ENCODE peak calls at places on chromosomes 1 and 21, in nine cellular contexts. Q is IMR-90, N is BE2C, X is left ventricle myocardium inferior, S is thyroid gland, B is H9, R is transverse colon, V is astrocyte, H is ovary. C is an unnamed sample.

GRCh38 chr1:9312183-9312582 is 19.5 kb downstream of the SPSB1 start:
- DNase-seq in B (no peak), X (no peak), S (no peak), H (no peak), N (no peak), V (no peak), R (no peak), Q (no peak), C (no peak)

GRCh38 chr1:94819945-94820746 is at the start of gene SLC44A3:
- DNase-seq in R (peak; percentile 65), X (peak; percentile 45), B (peak; percentile 75), Q (peak; percentile 24), H (peak; percentile 63), S (peak; percentile 47), V (peak; percentile 51), N (peak; percentile 46), C (no peak)

GRCh38 chr1:238558746-238559145 is 668.0 kb upstream of the ZP4 start:
- DNase-seq in X (no peak), B (no peak), V (peak; percentile 69), H (no peak), R (no peak), S (no peak), Q (no peak), N (no peak), C (no peak)

GRCh38 chr21:38913120-38913975 is 107.6 kb downstream of the ETS2 start:
- DNase-seq in V (peak; percentile 67), R (peak; percentile 93), S (peak; percentile 96), B (peak; percentile 84), N (peak; percentile 35), X (peak; percentile 56), H (peak; percentile 87), Q (peak; percentile 69), C (no peak)

GRCh38 chr1:162899422-162900168 is 38.6 kb upstream of the CCDC190 start:
- DNase-seq in Q (peak; percentile 94), R (no peak), B (no peak), V (peak; percentile 96), X (no peak), H (no peak), S (no peak), N (no peak), C (no peak)

GRCh38 chr1:108583757-108584156 is 23.9 kb downstream of the EEIG2 start:
- DNase-seq in H (no peak), R (no peak), Q (no peak), N (no peak), S (no peak), B (no peak), X (no peak), V (no peak), C (no peak)

GRCh38 chr1:226762055-226762454 is 23.0 kb upstream of the ITPKB start:
- DNase-seq in Q (no peak), S (no peak), V (no peak), H (no peak), N (no peak), X (no peak), B (no peak), R (no peak), C (no peak)

GRCh38 chr1:205938682-205939081 is 4.6 kb downstream of the SLC26A9 start:
- DNase-seq in N (no peak), X (no peak), R (no peak), S (no peak), V (no peak), H (no peak), Q (no peak), B (no peak), C (no peak)

GRCh38 chr1:236141447-236142357 is 637 bp upstream of the GPR137B start:
- DNase-seq in Q (peak; percentile 56), V (peak; percentile 54), N (no peak), H (peak; percentile 41), B (peak; percentile 64), R (peak; percentile 30), S (peak; percentile 44), X (no peak), C (no peak)

GRCh38 chr1:61517345-61517744 is 207.6 kb downstream of the TM2D1 start:
- DNase-seq in Q (no peak), N (no peak), X (no peak), B (no peak), V (no peak), S (no peak), R (no peak), H (no peak), C (no peak)

GRCh38 chr1:53683986-53684740 is 54.8 kb downstream of the GLIS1 start:
- DNase-seq in V (no peak), Q (no peak), R (no peak), S (no peak), N (no peak), X (no peak), H (no peak), B (no peak), C (no peak)

GRCh38 chr1:179183857-179184256 is 45.6 kb downstream of the ABL2 start:
- DNase-seq in R (no peak), N (no peak), S (no peak), Q (no peak), B (no peak), V (no peak), X (no peak), H (no peak), C (no peak)

GRCh38 chr1:1832151-1832550 is 53.9 kb upstream of the NADK start:
- DNase-seq in X (no peak), S (no peak), N (peak; percentile 73), V (no peak), H (no peak), B (no peak), Q (no peak), R (no peak), C (no peak)

GRCh38 chr1:181018901-181019681 is 3.6 kb downstream of the STX6 start:
- DNase-seq in N (no peak), Q (no peak), V (no peak), R (no peak), S (no peak), X (no peak), H (no peak), B (no peak), C (no peak)

GRCh38 chr1:150560986-150561829 is 12.0 kb downstream of the ADAMTSL4 start:
- DNase-seq in X (peak; percentile 94), S (peak; percentile 98), B (peak; percentile 97), Q (peak; percentile 99), R (peak; percentile 96), H (peak; percentile 96), V (peak; percentile 98), N (peak; percentile 93), C (peak; percentile 98)
- H3K4me1 ChIP-seq in X (peaks cover 73% of the 10 kb centered on the region), S (peaks cover 65% of the 10 kb centered on the region), B (peaks cover 7% of the 10 kb centered on the region), Q (peaks cover 26% of the 10 kb centered on the region), R (peaks cover 49% of the 10 kb centered on the region), H (peaks cover 39% of the 10 kb centered on the region), V (peaks cover 42% of the 10 kb centered on the region), N (peaks cover 19% of the 10 kb centered on the region), C (peaks cover 70% of the 10 kb centered on the region)

DNA sequence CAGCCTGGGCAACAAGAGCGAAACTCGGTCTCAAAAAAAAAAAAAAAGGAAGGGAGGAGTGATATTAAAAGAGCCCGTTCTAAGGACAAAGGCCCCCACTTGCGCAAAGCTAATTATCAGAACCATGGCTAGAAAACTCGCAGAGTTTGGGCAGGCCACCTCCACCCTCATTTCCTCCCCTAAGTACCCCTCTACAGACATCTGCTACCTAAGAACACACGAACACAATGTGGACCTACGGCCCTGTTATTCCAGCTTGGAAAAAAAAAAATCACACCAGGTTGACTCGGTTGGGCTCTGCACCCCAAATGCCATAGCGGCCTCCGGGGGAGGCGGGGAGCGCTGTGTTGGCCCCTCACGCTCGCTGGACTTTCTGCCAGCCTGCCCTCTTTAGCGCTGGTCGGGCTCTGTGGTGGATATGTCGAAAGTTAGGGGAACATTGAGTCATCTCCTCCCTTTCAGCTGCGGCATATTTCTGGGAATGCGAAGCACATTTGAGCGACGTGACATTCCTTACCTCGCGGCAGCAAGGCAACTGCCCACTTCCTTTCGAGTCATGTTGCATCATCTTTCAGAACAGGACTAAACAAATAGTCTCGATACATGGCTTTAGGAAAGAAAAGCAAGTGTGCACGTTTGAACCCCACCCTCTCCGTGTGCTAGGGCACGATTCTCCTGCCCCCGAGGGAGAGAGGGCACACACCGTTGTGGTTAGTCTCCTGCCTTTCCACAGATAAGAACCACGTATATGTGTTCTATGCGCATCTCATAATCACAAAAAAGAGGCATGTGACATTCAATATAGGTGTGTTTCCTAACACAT is 106.1 kb upstream of the SLC45A1 start:
- DNase-seq in H (no peak), R (peak; percentile 26), V (peak; percentile 99), S (no peak), N (no peak), Q (peak; percentile 99), X (no peak), B (no peak), C (peak; percentile 56)
- TF ChIP-seq CTCF in H (no peak), R (no peak), V (no peak), S (no peak), N (no peak), Q (no peak), X (no peak), B (no peak), C (no peak)

GRCh38 chr1:207848234-207848633 is 62.7 kb downstream of the CD34 start:
- DNase-seq in B (no peak), S (peak; percentile 37), N (no peak), H (no peak), R (peak; percentile 86), X (peak; percentile 71), V (peak; percentile 43), Q (peak; percentile 59), C (peak; percentile 84)

GRCh38 chr1:207847116-207847515 is 63.8 kb downstream of the CD34 start:
- DNase-seq in H (no peak), R (no peak), X (no peak), N (no peak), S (no peak), Q (no peak), V (peak; percentile 56), B (no peak), C (peak; percentile 58)

GRCh38 chr1:207844374-207844773 is 66.6 kb downstream of the CD34 start:
- DNase-seq in S (no peak), V (no peak), H (no peak), N (no peak), X (no peak), B (no peak), Q (no peak), R (no peak), C (no peak)

GRCh38 chr1:207842506-207842905 is 68.4 kb downstream of the CD34 start:
- DNase-seq in S (no peak), V (no peak), R (no peak), X (no peak), B (no peak), N (no peak), H (no peak), Q (no peak), C (peak; percentile 52)

GRCh38 chr1:207845109-207845508 is 65.8 kb downstream of the CD34 start:
- DNase-seq in N (no peak), B (no peak), H (no peak), X (no peak), Q (no peak), S (no peak), R (no peak), V (no peak), C (peak; percentile 59)
- H3K4me1 ChIP-seq in N (no peaks in the 10 kb centered on the region), B (no peaks in the 10 kb centered on the region), H (peaks cover 21% of the 10 kb centered on the region), X (peaks cover 88% of the 10 kb centered on the region), Q (no peaks in the 10 kb centered on the region), S (peaks cover 48% of the 10 kb centered on the region), R (peaks cover 18% of the 10 kb centered on the region), V (peaks cover 7% of the 10 kb centered on the region), C (peaks cover 9% of the 10 kb centered on the region)

DNA sequence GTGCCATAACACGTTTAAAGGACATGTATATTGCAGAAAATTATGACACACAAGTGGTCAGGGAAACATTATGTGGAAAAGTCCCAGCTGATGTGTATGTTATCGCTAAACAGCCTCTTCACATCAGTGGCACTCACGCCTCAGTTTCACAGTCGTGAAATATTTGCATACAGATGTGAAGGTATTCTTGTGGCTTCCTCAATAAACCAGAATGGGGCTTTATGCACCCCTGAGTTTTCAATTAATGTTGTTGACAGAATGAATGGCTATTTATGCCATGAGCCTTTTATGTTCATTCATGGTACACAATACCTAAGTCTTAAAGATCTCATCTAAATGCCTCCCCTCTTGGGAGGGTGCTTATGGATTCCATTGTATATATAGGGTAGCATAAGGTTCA is 202.1 kb upstream of the ADGRL2 start:
- DNase-seq in B (no peak), Q (no peak), R (no peak), V (no peak), S (no peak), N (no peak), X (no peak), H (no peak), C (no peak)
- TF ChIP-seq CTCF in B (no peak), Q (no peak), R (no peak), V (no peak), S (no peak), N (no peak), X (no peak), H (no peak), C (no peak)